ENCODE peak calls at places on chromosomes 16 and 17, in nine cellular contexts. T, C, N, M, D, X, B, S and I are unnamed samples. For H3K36me3, the result is how much of the 10 kb centered on the place peaks cover.

GRCh38 chr17:7557825-7558543 is 566 bp upstream of the TNFSF13 start:
- DNase-seq in N (no peak), B (peak), T (no peak), M (peak), C (no peak), S (peak), D (peak), X (peak), I (peak)

GRCh38 chr16:15639061-15639568 is 3.8 kb downstream of the MARF1 start:
- DNase-seq in S (no peak), B (no peak), X (no peak), M (no peak), T (peak), D (no peak), N (no peak), C (no peak), I (no peak)

GRCh38 chr17:57135026-57135747 is 50.1 kb downstream of the AKAP1 start:
- DNase-seq in C (no peak), X (no peak), N (no peak), T (no peak), M (no peak), D (no peak), S (no peak), B (peak), I (no peak)

GRCh38 chr17:2830678-2831077 is 34.4 kb downstream of the RAP1GAP2 start:
- DNase-seq in D (no peak), N (no peak), C (no peak), M (no peak), S (no peak), X (no peak), T (no peak), B (no peak), I (no peak)

GRCh38 chr17:75664099-75664549 is 2.8 kb downstream of the RECQL5 start:
- DNase-seq in S (no peak), X (no peak), B (no peak), D (no peak), M (no peak), T (no peak), N (no peak), C (no peak), I (no peak)

GRCh38 chr16:64969221-64969620 is 152.6 kb downstream of the CDH11 start:
- DNase-seq in C (no peak), X (no peak), M (no peak), D (no peak), B (no peak), S (no peak), T (no peak), N (peak), I (no peak)

GRCh38 chr17:44210342-44211192 is 8.9 kb downstream of the UBTF start:
- DNase-seq in C (peak), M (peak), N (peak), X (peak), D (peak), T (peak), S (peak), B (peak), I (peak)

GRCh38 chr16:46817961-46818360 is 13.0 kb downstream of the C16orf87 start:
- DNase-seq in C (no peak), X (no peak), D (no peak), T (no peak), S (peak), N (peak), B (no peak), M (no peak), I (no peak)

GRCh38 chr16:89453662-89454321 is 36.6 kb downstream of the ANKRD11 start:
- DNase-seq in T (no peak), M (peak), N (no peak), S (no peak), C (no peak), X (no peak), D (no peak), B (no peak), I (peak)

GRCh38 chr16:50699345-50700159 is 6.1 kb downstream of the NOD2 start:
- DNase-seq in D (no peak), T (no peak), M (peak), X (no peak), N (no peak), B (no peak), C (no peak), S (no peak), I (no peak)

GRCh38 chr16:89026121-89026612 is 49.2 kb upstream of the CBFA2T3 start:
- DNase-seq in N (no peak), T (no peak), S (no peak), X (no peak), M (no peak), D (no peak), B (no peak), C (peak), I (no peak)

GRCh38 chr16:8572919-8573724 is 17.2 kb downstream of the TMEM114 start:
- DNase-seq in D (no peak), S (peak), X (no peak), B (no peak), T (no peak), N (peak), C (no peak), M (no peak), I (no peak)

GRCh38 chr17:13508916-13509315 is 92.8 kb downstream of the HS3ST3A1 start:
- DNase-seq in D (no peak), X (no peak), B (no peak), M (no peak), T (no peak), N (no peak), S (no peak), C (no peak), I (no peak)

GRCh38 chr17:21098934-21099687 is 27.7 kb upstream of the DHRS7B start:
- DNase-seq in C (peak), X (no peak), M (peak), S (peak), N (peak), B (peak), D (peak), T (peak), I (peak)

GRCh38 chr17:78611636-78612035 is 34.4 kb upstream of the DNAH17 start:
- DNase-seq in C (no peak), S (no peak), M (no peak), N (no peak), B (no peak), X (no peak), D (no peak), T (no peak), I (no peak)

GRCh38 chr17:9612016-9612415 is 33.3 kb upstream of the USP43 start:
- DNase-seq in M (no peak), X (no peak), C (no peak), B (no peak), D (no peak), T (no peak), N (no peak), S (no peak), I (no peak)

GRCh38 chr16:19118938-19119431 is 5.2 kb downstream of the ITPRIPL2 start:
- DNase-seq in T (no peak), B (no peak), X (no peak), M (no peak), C (no peak), N (peak), S (no peak), D (peak), I (no peak)

GRCh38 chr17:45895304-45895968 is 1.1 kb downstream of the MAPT start:
- DNase-seq in N (no peak), M (peak), S (peak), T (peak), B (peak), C (peak), X (no peak), D (no peak), I (no peak)

GRCh38 chr16:14492614-14493013 is 137.4 kb downstream of the PARN start:
- DNase-seq in N (no peak), B (no peak), S (no peak), C (no peak), T (no peak), M (no peak), D (no peak), X (no peak), I (no peak)

GRCh38 chr17:7843536-7844291 is 9.7 kb downstream of the KDM6B start:
- DNase-seq in M (peak), B (peak), D (peak), C (peak), X (peak), N (peak), T (peak), S (peak), I (peak)

GRCh38 chr17:45346255-45347015 is 29.6 kb upstream of the MAP3K14 start:
- DNase-seq in D (peak), B (no peak), N (no peak), C (no peak), X (no peak), M (peak), S (no peak), T (no peak), I (no peak)

GRCh38 chr17:77140878-77141767 is at the start of gene SEC14L1:
- DNase-seq in T (peak), D (peak), C (peak), B (peak), X (no peak), N (no peak), S (peak), M (peak), I (peak)

GRCh38 chr16:86676216-86676800 is 98.0 kb downstream of the FOXL1 start:
- DNase-seq in B (no peak), N (peak), T (no peak), S (no peak), C (no peak), D (no peak), M (no peak), X (no peak), I (no peak)

GRCh38 chr17:5097101-5097834 is 14.4 kb downstream of the ZNF232 start:
- DNase-seq in D (peak), B (peak), M (peak), X (no peak), T (peak), C (peak), S (peak), N (no peak), I (peak)

GRCh38 chr16:56682703-56683397 is 580 bp downstream of the MT1X start:
- DNase-seq in B (no peak), S (peak), C (no peak), X (no peak), M (peak), T (no peak), N (no peak), D (no peak), I (no peak)

GRCh38 chr17:82876602-82877391 is 37.0 kb upstream of the ZNF750 start:
- DNase-seq in C (no peak), S (peak), B (peak), N (peak), M (peak), X (peak), D (peak), T (no peak), I (peak)

GRCh38 chr17:80339118-80339517 is 75.8 kb upstream of the ENDOV start:
- DNase-seq in M (no peak), S (no peak), D (no peak), N (no peak), T (no peak), C (no peak), B (no peak), X (no peak), I (no peak)

GRCh38 chr17:80339731-80340456 is 75.1 kb upstream of the ENDOV start:
- DNase-seq in T (no peak), B (no peak), C (no peak), D (no peak), X (no peak), M (no peak), N (no peak), S (no peak), I (no peak)

GRCh38 chr17:80331820-80332219 is 71.2 kb downstream of the RNF213 start:
- DNase-seq in D (no peak), B (no peak), M (no peak), N (no peak), T (no peak), S (no peak), C (no peak), X (no peak), I (no peak)

GRCh38 chr17:80337195-80337895 is 76.7 kb downstream of the RNF213 start:
- DNase-seq in M (no peak), D (no peak), S (no peak), X (no peak), B (no peak), C (no peak), T (no peak), N (no peak), I (no peak)
- H3K36me3 ChIP-seq in M (half or more), D (under half), S (under half), X (half or more), B (under half), C (half or more), T (half or more), N (half or more), I (half or more)

GRCh38 chr16:22366371-22366770 is 8.0 kb downstream of the CDR2 start:
- DNase-seq in X (no peak), M (no peak), D (no peak), T (no peak), C (no peak), B (no peak), S (no peak), N (no peak), I (no peak)

GRCh38 chr16:22369221-22369811 is 5.1 kb downstream of the CDR2 start:
- DNase-seq in T (peak), N (no peak), S (no peak), X (no peak), D (no peak), M (no peak), C (peak), B (no peak), I (no peak)

GRCh38 chr16:22360963-22361659 is 13.3 kb downstream of the CDR2 start:
- DNase-seq in X (no peak), B (no peak), S (no peak), N (no peak), M (no peak), C (no peak), D (no peak), T (no peak), I (no peak)

GRCh38 chr16:22370038-22370541 is 4.3 kb downstream of the CDR2 start:
- DNase-seq in X (no peak), N (no peak), C (no peak), S (no peak), B (no peak), D (no peak), M (no peak), T (no peak), I (no peak)

DNA sequence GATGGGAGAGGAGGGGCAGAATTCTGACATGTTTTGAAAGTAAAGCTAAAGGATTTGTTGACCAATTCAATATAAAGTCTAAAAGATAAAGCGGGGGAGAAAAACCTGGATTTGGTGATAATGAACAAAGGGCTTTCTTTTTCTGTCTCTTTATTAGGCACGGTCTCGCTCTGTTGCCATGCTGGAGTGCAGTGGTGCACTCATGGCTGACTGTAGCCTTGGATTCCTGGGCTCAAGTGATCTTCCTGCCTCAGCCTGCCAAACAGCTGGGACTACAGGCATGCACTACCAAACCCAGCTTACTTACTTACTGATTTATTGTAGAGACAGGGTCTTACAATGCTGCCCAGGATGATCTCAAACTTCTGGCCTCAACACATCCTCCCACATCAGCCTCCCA is 7.5 kb downstream of the CDR2 start:
- DNase-seq in N (no peak), S (no peak), B (no peak), C (no peak), X (no peak), M (no peak), D (no peak), T (no peak), I (no peak)
- H3K36me3 ChIP-seq in N (under half), S (under half), B (under half), C (under half), X (under half), M (under half), D (under half), T (under half), I (under half)

GRCh38 chr16:1316033-1316405 is 6.6 kb downstream of the UBE2I start:
- DNase-seq in N (no peak), C (no peak), S (no peak), B (no peak), X (no peak), M (no peak), D (no peak), T (no peak), I (no peak)
- H3K36me3 ChIP-seq in N (half or more), C (half or more), S (under half), B (half or more), X (half or more), M (half or more), D (under half), T (half or more), I (half or more)

GRCh38 chr17:742147-742793 is 9.8 kb downstream of the GEMIN4 start:
- DNase-seq in S (no peak), T (no peak), B (no peak), X (no peak), M (no peak), N (no peak), D (no peak), C (no peak), I (no peak)
- H3K36me3 ChIP-seq in S (under half), T (under half), B (under half), X (half or more), M (half or more), N (half or more), D (under half), C (under half), I (half or more)

DNA sequence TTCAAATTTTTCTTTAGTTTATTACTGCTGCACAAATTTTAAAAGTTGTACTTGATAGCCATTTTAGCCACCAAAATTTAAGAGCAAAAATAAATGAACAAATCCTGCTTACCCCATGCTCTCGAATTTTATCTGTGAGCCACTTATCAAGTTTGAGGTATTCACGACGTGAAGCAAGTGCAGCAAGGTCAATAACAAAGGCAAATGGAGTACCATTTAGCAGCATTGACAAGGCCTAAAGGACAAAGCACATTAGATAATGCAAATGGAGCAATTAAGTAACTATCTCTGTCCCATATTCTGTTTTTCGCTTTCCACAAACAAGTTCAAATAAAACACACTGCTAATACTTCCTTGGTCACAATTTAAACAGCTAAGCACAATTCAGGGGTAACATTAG is 54.7 kb downstream of the CNOT1 start:
- DNase-seq in S (no peak), B (no peak), D (no peak), N (no peak), T (no peak), C (no peak), M (no peak), X (no peak), I (no peak)
- H3K36me3 ChIP-seq in S (half or more), B (half or more), D (under half), N (half or more), T (half or more), C (half or more), M (half or more), X (half or more), I (half or more)

DNA sequence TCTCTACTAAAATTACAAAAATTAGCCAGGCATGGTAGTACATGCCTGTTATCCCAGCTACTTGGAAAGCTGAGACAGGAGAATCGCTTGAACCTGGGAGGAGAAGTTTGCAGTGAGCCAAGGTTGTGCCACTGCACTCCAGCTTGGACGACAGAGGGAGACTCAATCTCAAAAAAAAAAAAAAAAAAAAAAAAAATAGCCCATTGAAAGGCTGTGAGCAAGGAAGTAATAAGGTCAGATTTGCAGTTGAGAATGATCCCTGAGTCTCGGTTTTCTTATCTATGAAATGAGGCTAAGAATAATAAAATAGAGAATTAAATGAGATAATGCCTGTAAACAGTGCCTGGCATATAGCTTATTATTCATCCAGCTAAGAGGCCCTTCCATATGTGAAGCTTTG is 1.3 kb upstream of the PDK2 start:
- DNase-seq in X (no peak), D (no peak), B (no peak), M (no peak), T (no peak), N (no peak), S (no peak), C (no peak), I (no peak)
- H3K36me3 ChIP-seq in X (under half), D (under half), B (under half), M (under half), T (under half), N (under half), S (under half), C (under half), I (under half)